ENCODE peak calls at places on chromosomes 7 and 10, in ten cellular contexts. P is body of pancreas; S is iPS DF 6.9; V is CD4-positive, alpha-beta T cell; M is thoracic aorta; H is CD8-positive, alpha-beta memory T cell; N is pancreas; J is CD4-positive, alpha-beta memory T cell; A is mammary epithelial cell; R is ascending aorta. E is an unnamed sample.
A peak's percentile ranks its signal among the peaks of the same experiment; 100 is the strongest.

GRCh38 chr7:20407585-20408466 is 77.1 kb downstream of the ITGB8 start:
- DNase-seq in N (peak; percentile 53), H (no peak), S (no peak), A (peak; percentile 76), J (no peak), M (peak; percentile 3), V (no peak), R (no peak), P (peak; percentile 66), E (no peak)

GRCh38 chr10:110006358-110007170 is 1.2 kb upstream of the ADD3 start:
- DNase-seq in P (peak; percentile 52), M (peak; percentile 64), V (no peak), J (no peak), S (no peak), N (no peak), H (no peak), R (peak; percentile 9), A (peak; percentile 24), E (no peak)

GRCh38 chr10:70965566-70965965 is 77.2 kb upstream of the PCBD1 start:
- DNase-seq in V (no peak), S (no peak), N (no peak), R (no peak), P (no peak), M (no peak), H (no peak), J (no peak), A (no peak), E (no peak)

GRCh38 chr10:58672855-58673254 is 160.2 kb downstream of the BICC1 start:
- DNase-seq in H (no peak), N (no peak), P (no peak), M (no peak), S (no peak), J (no peak), A (no peak), R (no peak), V (no peak), E (no peak)

GRCh38 chr10:101696632-101697031 is 1.7 kb upstream of the FBXW4 start:
- DNase-seq in S (no peak), M (no peak), J (no peak), V (no peak), A (no peak), P (no peak), R (no peak), H (no peak), N (no peak), E (no peak)

GRCh38 chr10:70265032-70265689 is 18.6 kb downstream of the NPFFR1 start:
- DNase-seq in J (no peak), M (no peak), N (no peak), V (no peak), R (no peak), A (peak; percentile 39), S (peak; percentile 71), H (no peak), P (peak; percentile 33), E (no peak)

GRCh38 chr7:2190531-2190930 is 42.2 kb downstream of the MAD1L1 start:
- DNase-seq in M (no peak), J (no peak), P (no peak), N (no peak), S (no peak), A (no peak), H (no peak), V (no peak), R (no peak), E (no peak)

GRCh38 chr7:27150568-27151340 is 1.6 kb downstream of the HOXA3 start:
- DNase-seq in M (no peak), P (peak; percentile 55), V (peak; percentile 40), S (no peak), N (peak; percentile 69), A (peak; percentile 85), R (no peak), H (peak; percentile 47), J (peak; percentile 65), E (peak; percentile 56)

DNA sequence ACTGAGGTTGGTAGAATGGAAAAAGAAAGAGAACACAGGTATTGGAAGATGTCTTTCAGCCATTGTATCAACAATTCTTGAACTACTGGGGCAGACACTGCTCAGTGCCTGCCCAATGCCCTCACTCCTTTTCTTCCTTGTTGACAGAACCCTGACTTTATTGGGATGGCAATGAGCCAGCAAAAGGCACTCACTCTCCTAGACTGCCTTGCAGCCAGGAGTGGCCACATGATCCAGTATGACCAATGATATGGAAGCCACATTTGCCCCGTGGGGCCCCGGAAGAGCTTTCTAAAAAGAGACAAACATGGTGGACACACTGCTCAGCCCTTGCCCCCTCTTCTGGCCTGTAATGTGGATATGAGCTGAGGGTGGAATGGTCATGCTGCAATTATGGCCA is 88.6 kb upstream of the ZNF716 start:
- DNase-seq in A (no peak), V (no peak), S (no peak), J (no peak), H (no peak), P (no peak), M (no peak), N (no peak), R (no peak), E (no peak)
- H3K9me3 ChIP-seq in A (peaks cover 36% of the 10 kb centered on the region), V (peaks cover 15% of the 10 kb centered on the region), S (peaks cover 12% of the 10 kb centered on the region), J (no peaks in the 10 kb centered on the region), H (no peaks in the 10 kb centered on the region), P (no peaks in the 10 kb centered on the region), M (no peaks in the 10 kb centered on the region), N (no peaks in the 10 kb centered on the region), R (no peaks in the 10 kb centered on the region), E (no peaks in the 10 kb centered on the region)

GRCh38 chr7:158569858-158570239 is 17.8 kb downstream of the PTPRN2 start:
- DNase-seq in R (no peak), H (no peak), V (no peak), S (no peak), M (no peak), N (no peak), J (no peak), P (no peak), A (no peak), E (no peak)

GRCh38 chr7:158568974-158569857 is 18.4 kb downstream of the PTPRN2 start:
- DNase-seq in S (no peak), J (no peak), M (no peak), V (no peak), R (no peak), P (no peak), N (no peak), H (no peak), A (no peak), E (no peak)

GRCh38 chr7:158564648-158565005 is 23.0 kb downstream of the PTPRN2 start:
- DNase-seq in V (no peak), A (no peak), R (no peak), M (no peak), N (no peak), H (no peak), J (no peak), S (no peak), P (no peak), E (no peak)

GRCh38 chr7:158563911-158564647 is 23.5 kb downstream of the PTPRN2 start:
- DNase-seq in A (no peak), N (no peak), P (no peak), M (no peak), S (no peak), H (no peak), R (no peak), J (no peak), V (no peak), E (no peak)

GRCh38 chr7:158567153-158567603 is 20.4 kb downstream of the PTPRN2 start:
- DNase-seq in M (no peak), R (no peak), H (no peak), P (peak; percentile 73), S (no peak), A (no peak), N (peak; percentile 51), V (no peak), J (no peak), E (no peak)
- H3K9me3 ChIP-seq in M (no peaks in the 10 kb centered on the region), R (no peaks in the 10 kb centered on the region), H (no peaks in the 10 kb centered on the region), P (no peaks in the 10 kb centered on the region), S (peaks cover 24% of the 10 kb centered on the region), A (peaks cover 6% of the 10 kb centered on the region), N (no peaks in the 10 kb centered on the region), V (no peaks in the 10 kb centered on the region), J (no peaks in the 10 kb centered on the region), E (no peaks in the 10 kb centered on the region)

GRCh38 chr7:153390955-153391354 is 631.4 kb downstream of the ACTR3B start:
- DNase-seq in A (no peak), P (no peak), S (no peak), R (no peak), H (no peak), M (no peak), J (no peak), N (no peak), V (no peak), E (no peak)

GRCh38 chr7:153392726-153393125 is 633.2 kb downstream of the ACTR3B start:
- DNase-seq in S (no peak), H (no peak), J (no peak), A (no peak), P (no peak), R (no peak), M (no peak), V (no peak), N (no peak), E (no peak)

GRCh38 chr7:153388611-153389010 is 629.1 kb downstream of the ACTR3B start:
- DNase-seq in V (no peak), S (no peak), R (no peak), P (no peak), A (no peak), H (no peak), M (no peak), J (no peak), N (no peak), E (no peak)

GRCh38 chr7:153386581-153386980 is 627.0 kb downstream of the ACTR3B start:
- DNase-seq in V (no peak), R (no peak), S (no peak), P (no peak), J (no peak), H (no peak), N (no peak), A (no peak), M (no peak), E (no peak)

GRCh38 chr7:153389261-153389660 is 629.7 kb downstream of the ACTR3B start:
- DNase-seq in J (no peak), N (no peak), H (no peak), A (peak; percentile 6), V (no peak), M (no peak), S (no peak), R (no peak), P (no peak), E (no peak)
- H3K9me3 ChIP-seq in J (no peaks in the 10 kb centered on the region), N (no peaks in the 10 kb centered on the region), H (no peaks in the 10 kb centered on the region), A (peaks cover 12% of the 10 kb centered on the region), V (peaks cover 6% of the 10 kb centered on the region), M (no peaks in the 10 kb centered on the region), S (peaks cover 13% of the 10 kb centered on the region), R (no peaks in the 10 kb centered on the region), P (no peaks in the 10 kb centered on the region), E (no peaks in the 10 kb centered on the region)

GRCh38 chr10:1534820-1535219 is 202.5 kb downstream of the ADARB2 start:
- DNase-seq in P (no peak), A (no peak), V (no peak), R (no peak), H (no peak), S (no peak), N (no peak), M (no peak), J (no peak), E (no peak)
- H3K9me3 ChIP-seq in P (no peaks in the 10 kb centered on the region), A (peaks cover 42% of the 10 kb centered on the region), V (no peaks in the 10 kb centered on the region), R (no peaks in the 10 kb centered on the region), H (no peaks in the 10 kb centered on the region), S (no peaks in the 10 kb centered on the region), N (no peaks in the 10 kb centered on the region), M (no peaks in the 10 kb centered on the region), J (no peaks in the 10 kb centered on the region), E (no peaks in the 10 kb centered on the region)

GRCh38 chr7:71787513-71787912 is 624.6 kb downstream of the CALN1 start:
- DNase-seq in R (no peak), H (no peak), S (no peak), V (no peak), P (no peak), N (no peak), M (no peak), J (no peak), A (no peak), E (no peak)
- H3K9me3 ChIP-seq in R (peaks cover 17% of the 10 kb centered on the region), H (no peaks in the 10 kb centered on the region), S (peaks cover 5% of the 10 kb centered on the region), V (peaks cover 7% of the 10 kb centered on the region), P (no peaks in the 10 kb centered on the region), N (no peaks in the 10 kb centered on the region), M (peaks cover 9% of the 10 kb centered on the region), J (no peaks in the 10 kb centered on the region), A (peaks cover 28% of the 10 kb centered on the region), E (no peaks in the 10 kb centered on the region)